ENCODE peak calls at places on chromosomes 13 and 19, in ten cellular contexts. W is GM18507; D is stimulated activated CD8-positive, alpha-beta memory T cell treated with anti-CD3 and anti-CD28 coated beads, Interleukin-12 subunit alpha, Interleukin-12 subunit beta, amount 100 ng/mL, for 1 hour; T is Peyer's patch; E is stimulated activated CD4-positive, alpha-beta T cell treated with anti-CD3 and anti-CD28 coated beads, Interleukin-2, amount 100 ng/mL, for 48 hours; X is HEK293T; L is epithelial cell of proximal tubule; Z is iPS-NIHi11; H is kidney glomerular epithelial cell; S is anterior cingulate cortex. V is an unnamed sample.

GRCh38 chr13:42740753-42741152 is 40.6 kb upstream of the FAM216B start:
- DNase-seq in W (no peak), D (no peak), T (peak; percentile 58), E (no peak), X (no peak), L (no peak), Z (no peak), H (no peak), S (peak; percentile 5), V (no peak)

GRCh38 chr13:113275387-113275786 is 21.7 kb upstream of the LAMP1 start:
- DNase-seq in W (no peak), D (no peak), T (peak; percentile 67), E (peak; percentile 20), X (peak; percentile 39), L (no peak), Z (peak; percentile 51), H (peak; percentile 69), S (no peak), V (peak; percentile 73)

GRCh38 chr19:13906525-13906904 is 514 bp downstream of the CC2D1A start:
- DNase-seq in W (no peak), D (no peak), T (peak; percentile 79), E (no peak), X (no peak), L (no peak), Z (no peak), H (no peak), S (no peak), V (peak; percentile 53)

GRCh38 chr13:75359266-75359665 is 122.7 kb downstream of the TBC1D4 start:
- DNase-seq in W (no peak), D (no peak), T (no peak), E (no peak), X (no peak), L (peak; percentile 88), Z (peak; percentile 23), H (peak; percentile 82), S (no peak), V (peak; percentile 71)

GRCh38 chr19:55242517-55242916 is 14.0 kb upstream of the TMEM86B start:
- DNase-seq in W (no peak), D (no peak), T (no peak), E (no peak), X (no peak), L (no peak), Z (no peak), H (no peak), S (no peak), V (no peak)

GRCh38 chr13:75596657-75597182 is 39.4 kb upstream of the LMO7 start:
- DNase-seq in W (no peak), D (no peak), T (no peak), E (no peak), X (no peak), L (no peak), Z (no peak), H (no peak), S (no peak), V (no peak)

GRCh38 chr13:26051231-26052135 is at the start of gene SHISA2:
- DNase-seq in W (no peak), D (no peak), T (peak; percentile 46), E (peak; percentile 49), X (peak; percentile 70), L (no peak), Z (peak; percentile 89), H (peak; percentile 21), S (peak; percentile 22), V (peak; percentile 2)

GRCh38 chr13:99275093-99275469 is 16.9 kb upstream of the GPR18 start:
- DNase-seq in W (no peak), D (no peak), T (peak; percentile 73), E (no peak), X (no peak), L (no peak), Z (no peak), H (peak; percentile 15), S (no peak), V (peak; percentile 1)